ENCODE peak calls at places on chromosome X, in four cellular contexts. D is K562, H is HepG2, P is GM12878. I is an unnamed sample.
A peak's percentile ranks its signal among the peaks of the same experiment; 100 is the strongest.

GRCh38 chrX:18410038-18410437 is 15.4 kb upstream of the CDKL5 start:
- DNase-seq in D (no peak), H (no peak), P (no peak), I (no peak)

GRCh38 chrX:83508006-83508405 is at the start of gene POU3F4:
- DNase-seq in D (no peak), H (no peak), P (no peak), I (peak; percentile 75)

GRCh38 chrX:138026211-138026610 is 460.3 kb downstream of the ZIC3 start:
- DNase-seq in D (no peak), H (no peak), P (no peak), I (no peak)

GRCh38 chrX:119667111-119667928 is 25.6 kb downstream of the SEPTIN6 start:
- DNase-seq in D (no peak), H (no peak), P (no peak), I (peak; percentile 12)

GRCh38 chrX:72236841-72237240 is 2.0 kb downstream of the ERCC6L start:
- DNase-seq in D (no peak), H (no peak), P (no peak), I (no peak)

GRCh38 chrX:22433292-22434070 is 160.8 kb downstream of the CBLL2 start:
- DNase-seq in D (no peak), H (no peak), P (no peak), I (peak; percentile 9)

GRCh38 chrX:110156167-110156754 is 153.3 kb downstream of the TMEM164 start:
- DNase-seq in D (no peak), H (no peak), P (no peak), I (no peak)

GRCh38 chrX:24156177-24156576 is 6.6 kb downstream of the ZFX start:
- DNase-seq in D (no peak), H (no peak), P (no peak), I (no peak)

GRCh38 chrX:150935466-150935865 is 37.0 kb upstream of the CD99L2 start:
- DNase-seq in D (no peak), H (no peak), P (no peak), I (no peak)

GRCh38 chrX:106802063-106802387 is 448 bp upstream of the TBC1D8B start:
- DNase-seq in D (no peak), H (peak; percentile 3), P (no peak), I (no peak)

GRCh38 chrX:112642349-112642748 is 37.4 kb downstream of the LHFPL1 start:
- DNase-seq in D (peak; percentile 18), H (peak; percentile 11), P (no peak), I (peak; percentile 18)

GRCh38 chrX:154748712-154749339 is 2.1 kb downstream of the GAB3 start:
- DNase-seq in D (peak; percentile 61), H (peak; percentile 32), P (no peak), I (peak; percentile 15)

GRCh38 chrX:44828008-44828605 is 15.7 kb upstream of the DUSP21 start:
- DNase-seq in D (no peak), H (no peak), P (no peak), I (no peak)

GRCh38 chrX:133726211-133726630 is 259.2 kb downstream of the GPC3 start:
- DNase-seq in D (no peak), H (peak; percentile 27), P (no peak), I (no peak)

GRCh38 chrX:47241201-47242011 is 8.6 kb downstream of the USP11 start:
- DNase-seq in D (no peak), H (no peak), P (no peak), I (no peak)

GRCh38 chrX:154472685-154473632 is 6.1 kb downstream of the LAGE3 start:
- DNase-seq in D (no peak), H (no peak), P (no peak), I (no peak)

GRCh38 chrX:126820700-126821420 is 1.3 kb downstream of the PRR32 start:
- DNase-seq in D (no peak), H (no peak), P (no peak), I (peak; percentile 18)

GRCh38 chrX:40755291-40756249 is 20.2 kb upstream of the MED14 start:
- DNase-seq in D (no peak), H (no peak), P (no peak), I (no peak)

GRCh38 chrX:7019555-7019954 is 128.0 kb upstream of the STS start:
- DNase-seq in D (no peak), H (no peak), P (no peak), I (no peak)

GRCh38 chrX:15973299-15973698 is 118.7 kb upstream of the AP1S2 start:
- DNase-seq in D (peak; percentile 4), H (peak; percentile 16), P (peak; percentile 26), I (peak; percentile 24)

GRCh38 chrX:119573840-119574393 is 446 bp upstream of the UBE2A start:
- DNase-seq in D (peak; percentile 37), H (peak; percentile 10), P (no peak), I (no peak)

GRCh38 chrX:47218920-47219815 is 687 bp downstream of the CDK16 start:
- DNase-seq in D (peak; percentile 72), H (no peak), P (no peak), I (peak; percentile 36)

GRCh38 chrX:23803931-23804381 is 21.0 kb downstream of the SAT1 start:
- DNase-seq in D (no peak), H (peak; percentile 70), P (no peak), I (no peak)

GRCh38 chrX:47815901-47816845 is 20.5 kb upstream of the ZNF81 start:
- DNase-seq in D (no peak), H (no peak), P (no peak), I (no peak)

GRCh38 chrX:253451-254297 is 27.5 kb upstream of the PLCXD1 start:
- DNase-seq in D (no peak), H (no peak), P (no peak), I (no peak)

GRCh38 chrX:154378059-154378798 is 866 bp upstream of the EMD start:
- DNase-seq in D (peak; percentile 69), H (no peak), P (no peak), I (peak; percentile 29)

GRCh38 chrX:154596290-154596929 is 11.5 kb downstream of the CTAG1A start:
- DNase-seq in D (no peak), H (no peak), P (no peak), I (peak; percentile 78)

GRCh38 chrX:13597928-13598327 is 28.5 kb downstream of the EGFL6 start:
- DNase-seq in D (no peak), H (no peak), P (no peak), I (no peak)
- TF ChIP-seq CBFB in D (no peak), H (no peak), P (no peak), I (no peak)

DNA sequence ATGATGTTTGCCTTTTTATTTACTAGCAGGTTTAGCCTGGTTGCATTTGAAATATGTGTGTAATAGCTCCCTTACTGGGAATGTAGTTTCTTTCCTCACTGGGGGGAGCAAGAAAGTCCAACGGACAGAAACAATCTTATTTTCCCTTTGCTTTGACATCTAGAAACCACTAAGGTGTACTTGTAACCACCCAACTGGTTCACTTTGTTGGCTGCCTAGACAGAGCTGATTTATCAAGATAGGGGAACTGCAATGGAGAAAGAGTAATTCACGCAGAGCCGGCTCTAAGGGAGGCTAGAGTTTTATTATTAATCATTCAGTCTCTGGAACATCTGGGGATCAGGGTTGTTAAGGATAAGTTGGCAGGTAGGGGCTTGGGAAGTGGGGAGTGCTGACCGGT is 30.3 kb downstream of the XG start:
- DNase-seq in D (no peak), H (no peak), P (no peak), I (no peak)
- TF ChIP-seq CBFB in D (no peak), H (no peak), P (no peak), I (no peak)

DNA sequence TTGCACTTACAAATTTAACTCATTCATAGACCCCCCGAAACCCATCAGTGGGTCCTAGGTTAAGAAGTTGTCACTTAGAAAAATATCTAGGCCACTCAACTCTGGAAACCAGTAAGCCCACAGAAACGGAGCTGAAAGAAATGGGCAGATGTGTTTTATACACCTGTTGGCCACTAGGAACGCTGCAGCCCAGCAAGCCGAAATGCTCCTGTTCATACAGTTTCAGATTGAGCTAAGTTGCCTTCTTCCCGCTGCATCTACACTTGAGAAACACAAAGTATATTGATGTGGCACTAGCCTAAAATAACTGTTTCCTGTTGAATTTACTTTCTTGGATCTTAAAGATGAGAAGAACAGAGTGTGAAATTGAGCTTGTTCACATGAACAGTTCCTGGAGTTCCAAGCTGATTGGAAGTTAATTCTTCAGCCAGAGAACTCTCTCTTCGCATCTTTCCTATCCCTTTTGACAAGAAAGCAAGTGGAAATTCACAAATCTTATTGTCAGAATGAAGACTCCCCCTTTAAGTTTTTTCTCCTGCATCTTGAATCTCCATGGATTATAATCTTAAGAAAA is 174.1 kb downstream of the RBMX2 start:
- DNase-seq in D (peak; percentile 29), H (peak; percentile 14), P (no peak), I (peak; percentile 36)
- TF ChIP-seq CBFB in D (no peak), H (no peak), P (no peak), I (no peak)

GRCh38 chrX:43315622-43316021 is 340.5 kb upstream of the MAOA start:
- DNase-seq in D (no peak), H (no peak), P (no peak), I (no peak)
- TF ChIP-seq CBFB in D (no peak), H (no peak), P (no peak), I (no peak)

GRCh38 chrX:101550825-101551767 is 749 bp downstream of the ARMCX1 start:
- DNase-seq in D (no peak), H (no peak), P (no peak), I (peak; percentile 55)
- TF ChIP-seq CBFB in D (no peak), H (no peak), P (no peak), I (no peak)

DNA sequence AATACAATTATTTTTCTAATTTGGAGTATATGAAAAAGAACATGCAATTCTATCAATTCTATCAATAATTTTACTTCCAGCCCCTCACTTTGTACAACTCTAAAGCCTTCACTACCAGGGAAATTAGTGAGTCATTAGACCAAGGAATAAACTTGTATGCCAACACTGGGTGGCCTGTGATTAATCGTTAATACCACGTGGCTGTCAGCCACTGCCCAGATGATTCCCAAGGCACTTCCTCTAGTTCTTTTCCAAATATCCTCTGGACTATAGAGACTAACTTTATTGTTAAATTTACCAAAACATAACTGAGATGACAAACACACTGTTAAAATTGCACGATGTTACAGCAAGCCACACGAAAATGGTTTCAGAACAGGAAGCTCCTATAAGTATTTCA is 45.7 kb downstream of the MID1 start:
- DNase-seq in D (no peak), H (no peak), P (no peak), I (no peak)
- TF ChIP-seq CBFB in D (no peak), H (no peak), P (no peak), I (no peak)

GRCh38 chrX:99095965-99096364 is 1314.1 kb downstream of the PCDH19 start:
- DNase-seq in D (no peak), H (no peak), P (no peak), I (no peak)
- TF ChIP-seq CBFB in D (no peak), H (no peak), P (no peak), I (no peak)